ENCODE peak calls at places on chromosomes 5 and 9, in four cellular contexts. Q is GM23338, C is psoas muscle, U is uterus. I is an unnamed sample.
A peak's percentile ranks its signal among the peaks of the same experiment; 100 is the strongest.

GRCh38 chr5:30324083-30324482 is 869.4 kb upstream of the CDH6 start:
- DNase-seq in U (no peak), Q (peak; percentile 31), C (no peak), I (no peak)

GRCh38 chr5:110048508-110048907 is 358.8 kb downstream of the MAN2A1 start:
- DNase-seq in U (no peak), C (no peak), Q (peak; percentile 18), I (no peak)

GRCh38 chr5:153050496-153051179 is 439.8 kb upstream of the GRIA1 start:
- DNase-seq in U (no peak), C (no peak), Q (no peak), I (no peak)

GRCh38 chr5:133867341-133867740 is 101.1 kb downstream of the C5orf15 start:
- DNase-seq in C (peak; percentile 12), U (no peak), Q (no peak), I (no peak)

GRCh38 chr5:33371660-33372059 is 69.1 kb upstream of the TARS1 start:
- DNase-seq in C (no peak), U (no peak), Q (no peak), I (no peak)

GRCh38 chr5:1748845-1749244 is 50.8 kb downstream of the MRPL36 start:
- DNase-seq in C (peak; percentile 20), U (no peak), Q (no peak), I (no peak)

GRCh38 chr5:91383027-91383955 is at the start of gene ARRDC3:
- DNase-seq in C (peak; percentile 98), Q (peak; percentile 97), U (peak; percentile 96), I (peak; percentile 97)

GRCh38 chr5:111848374-111848914 is 91.5 kb upstream of the NREP start:
- DNase-seq in C (no peak), Q (no peak), U (no peak), I (no peak)

GRCh38 chr9:134286513-134287245 is 39.6 kb upstream of the RXRA start:
- DNase-seq in C (peak; percentile 27), U (no peak), Q (no peak), I (peak; percentile 17)

GRCh38 chr9:71076096-71076495 is 45.3 kb downstream of the TRPM3 start:
- DNase-seq in Q (no peak), U (no peak), C (no peak), I (no peak)

GRCh38 chr5:149932445-149933350 is 11.9 kb downstream of the PDE6A start:
- DNase-seq in U (peak; percentile 18), Q (peak; percentile 72), C (peak; percentile 73), I (peak; percentile 13)

DNA sequence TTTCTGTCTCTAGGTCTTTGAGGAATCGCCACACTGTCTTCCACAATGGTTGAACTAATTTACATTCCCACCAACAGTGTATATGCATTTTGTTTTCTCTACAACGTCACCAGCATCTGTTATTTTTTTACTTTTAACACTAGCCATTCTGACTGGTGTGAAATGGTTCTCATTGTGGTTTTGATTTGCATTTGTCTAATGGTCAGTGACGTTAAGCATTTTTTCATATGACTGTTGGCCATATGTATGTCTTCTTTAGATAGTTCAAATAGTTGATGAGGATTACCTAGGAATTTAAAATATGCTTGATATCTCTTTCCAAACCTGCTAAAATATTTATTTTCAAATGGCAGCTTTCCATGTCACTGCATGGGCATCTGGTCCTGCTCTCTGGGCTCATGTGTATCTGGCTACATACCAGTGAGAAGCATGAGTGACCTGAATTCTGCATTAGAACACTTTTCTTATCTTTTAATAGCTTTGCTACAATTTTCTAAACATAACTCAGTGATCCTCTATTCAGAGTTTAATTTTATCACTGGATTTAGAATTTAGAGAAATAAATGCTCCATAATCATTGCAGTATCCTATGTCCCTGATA is 95.8 kb upstream of the ADAMTS16 start:
- DNase-seq in C (no peak), Q (no peak), U (no peak), I (no peak)
- TF ChIP-seq CTCF in C (no peak), Q (no peak), U (no peak), I (no peak)

DNA sequence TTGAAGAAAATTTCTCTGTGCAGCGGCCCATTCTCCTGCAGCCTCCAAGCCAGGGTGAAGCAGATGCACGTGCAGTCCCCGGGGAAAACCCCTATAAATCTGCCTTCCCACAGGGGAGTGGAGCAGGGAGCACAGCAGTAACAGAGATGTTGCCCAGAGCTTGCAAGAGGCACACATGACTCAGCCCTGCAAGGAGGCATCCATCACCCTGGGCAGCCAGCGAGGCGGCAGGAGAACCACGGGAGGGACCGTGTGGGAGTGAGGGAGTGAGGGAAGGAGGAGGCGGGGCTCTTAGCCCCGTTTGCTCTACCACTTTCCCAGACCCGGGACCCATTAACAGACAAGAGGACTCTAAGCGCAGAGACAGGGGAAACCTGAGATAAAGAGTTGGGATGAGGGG is 96.2 kb upstream of the ARAP3 start:
- DNase-seq in U (peak; percentile 87), C (no peak), Q (peak; percentile 36), I (no peak)
- H3K27ac ChIP-seq in U (peak overlapping the region; percentile 66), C (no peak overlapping the region), Q (no peak overlapping the region), I (no peak overlapping the region)

GRCh38 chr5:132353593-132353992 is 15.9 kb upstream of the SLC22A5 start:
- DNase-seq in C (no peak), U (no peak), Q (no peak), I (no peak)
- H3K27me3 ChIP-seq in C (no peaks in the 10 kb centered on the region), U (no peaks in the 10 kb centered on the region), Q (no peaks in the 10 kb centered on the region), I (no peaks in the 10 kb centered on the region)

GRCh38 chr5:140345919-140346347 is 470 bp downstream of the HBEGF start:
- DNase-seq in U (peak; percentile 62), Q (peak; percentile 78), C (peak; percentile 88), I (peak; percentile 54)
- TF ChIP-seq CTCF in U (no peak), Q (peak; percentile 65), C (no peak), I (peak; percentile 20)

GRCh38 chr9:120966005-120966369 is 39.4 kb upstream of the TRAF1 start:
- DNase-seq in Q (no peak), C (no peak), U (no peak), I (no peak)
- H3K27ac ChIP-seq in Q (no peak overlapping the region), C (no peak overlapping the region), U (peak overlapping the region; percentile 31), I (peak overlapping the region; percentile 3)

GRCh38 chr5:51391175-51391574 is 7.9 kb downstream of the ISL1 start:
- DNase-seq in U (no peak), Q (no peak), C (no peak), I (no peak)
- H3K27me3 ChIP-seq in U (peaks cover 40% of the 10 kb centered on the region), Q (peaks cover 100% of the 10 kb centered on the region), C (peaks cover 8% of the 10 kb centered on the region), I (no peaks in the 10 kb centered on the region)

GRCh38 chr5:132802044-132802684 is 10.9 kb upstream of the SOWAHA start:
- DNase-seq in C (no peak), Q (no peak), U (no peak), I (no peak)
- TF ChIP-seq CTCF in C (no peak), Q (peak; percentile 43), U (no peak), I (no peak)

DNA sequence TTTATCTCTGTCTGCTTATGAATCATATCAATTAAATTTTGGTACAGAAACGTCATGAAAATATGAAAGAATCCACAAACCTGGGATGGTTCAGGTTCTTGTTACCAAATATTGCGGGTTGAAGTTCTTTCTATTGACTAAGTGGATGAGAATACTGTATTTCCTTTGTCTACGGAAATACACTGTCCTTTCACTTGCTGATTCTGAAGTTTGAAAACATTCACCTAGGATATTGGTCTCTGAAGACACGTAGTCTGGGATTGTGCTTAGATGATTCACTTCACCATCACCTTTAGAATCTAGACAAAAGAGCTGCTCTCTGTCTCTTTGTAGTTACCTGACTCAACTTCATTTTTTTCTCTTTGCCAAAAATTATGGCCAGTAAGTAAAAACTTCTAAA is 222.4 kb downstream of the FBN2 start:
- DNase-seq in Q (no peak), U (no peak), C (no peak), I (no peak)
- H3K27ac ChIP-seq in Q (no peak overlapping the region), U (no peak overlapping the region), C (no peak overlapping the region), I (no peak overlapping the region)

DNA sequence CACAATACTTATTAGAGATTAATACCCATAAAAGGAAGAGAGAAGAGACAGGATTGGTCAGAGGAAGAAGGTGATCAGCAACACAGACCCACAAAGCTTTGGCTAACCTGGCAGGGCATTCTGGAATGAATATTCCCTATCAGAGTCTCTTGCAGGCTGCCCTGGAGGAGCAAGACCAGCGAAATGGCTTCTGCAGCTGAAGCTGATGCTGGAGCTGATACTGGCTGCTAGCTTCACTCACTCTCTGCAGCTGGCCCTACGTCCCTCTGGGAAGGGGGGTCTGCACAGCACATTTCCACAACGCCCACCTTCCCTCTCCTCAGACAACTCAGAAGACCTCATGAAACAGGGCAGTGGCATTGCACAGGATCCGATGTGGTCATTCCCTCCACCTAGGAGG is 169.9 kb upstream of the EFNA5 start:
- DNase-seq in Q (no peak), C (no peak), U (no peak), I (no peak)
- H3K27me3 ChIP-seq in Q (no peaks in the 10 kb centered on the region), C (no peaks in the 10 kb centered on the region), U (no peaks in the 10 kb centered on the region), I (no peaks in the 10 kb centered on the region)

I was measured in body of pancreas.